ENCODE peak calls at places on chromosome 20, in five cellular contexts. U is HepG2, Q is suprapubic skin, E is adrenal gland, W is A549. B is an unnamed sample.

GRCh38 chr20:10217517-10218410 is 866 bp upstream of the SNAP25 start:
- DNase-seq in U (no peak), Q (no peak), E (peak; percentile 64), W (peak; percentile 94), B (no peak)

GRCh38 chr20:37330316-37330715 is 15.6 kb upstream of the SRC start:
- DNase-seq in U (no peak), Q (no peak), E (no peak), W (no peak), B (no peak)

GRCh38 chr20:5919634-5920544 is 30.4 kb downstream of the TRMT6 start:
- DNase-seq in U (no peak), Q (no peak), E (no peak), W (no peak), B (no peak)

GRCh38 chr20:8443464-8444072 is 311.5 kb downstream of the PLCB1 start:
- DNase-seq in U (no peak), Q (no peak), E (no peak), W (no peak), B (no peak)

GRCh38 chr20:4519530-4519929 is 202.2 kb upstream of the PRND start:
- DNase-seq in U (no peak), Q (no peak), E (no peak), W (peak; percentile 50), B (peak; percentile 49)

GRCh38 chr20:23880426-23880825 is 878 bp upstream of the CST5 start:
- DNase-seq in U (no peak), Q (no peak), E (no peak), W (no peak), B (no peak)

GRCh38 chr20:22006306-22006705 is 300.8 kb downstream of the PAX1 start:
- DNase-seq in U (no peak), Q (no peak), E (no peak), W (no peak), B (no peak)

GRCh38 chr20:49320460-49320859 is 42.6 kb upstream of the ZNFX1 start:
- DNase-seq in U (peak; percentile 47), Q (no peak), E (no peak), W (peak; percentile 78), B (no peak)

GRCh38 chr20:39850821-39851330 is 838.2 kb downstream of the MAFB start:
- DNase-seq in U (no peak), Q (no peak), E (no peak), W (no peak), B (no peak)

GRCh38 chr20:35539756-35540212 is 2.1 kb upstream of the ERGIC3 start:
- DNase-seq in U (peak; percentile 97), Q (no peak), E (no peak), W (peak; percentile 19), B (peak; percentile 73)

GRCh38 chr20:8661229-8662023 is 407.5 kb upstream of the PLCB4 start:
- DNase-seq in U (no peak), Q (no peak), E (no peak), W (no peak), B (no peak)

GRCh38 chr20:30812739-30813411 is 444.6 kb upstream of the DEFB115 start:
- DNase-seq in U (no peak), Q (no peak), E (no peak), W (no peak), B (no peak)

GRCh38 chr20:60572991-60573390 is 614.8 kb downstream of the CDH26 start:
- DNase-seq in U (no peak), Q (no peak), E (no peak), W (no peak), B (no peak)

GRCh38 chr20:37933797-37934633 is 31.1 kb downstream of the VSTM2L start:
- DNase-seq in U (no peak), Q (no peak), E (peak; percentile 27), W (no peak), B (no peak)

GRCh38 chr20:63082308-63082938 is 75.7 kb upstream of the BHLHE23 start:
- DNase-seq in U (peak; percentile 33), Q (peak; percentile 38), E (peak; percentile 55), W (no peak), B (peak; percentile 54)

GRCh38 chr20:63080411-63080810 is 73.6 kb upstream of the BHLHE23 start:
- DNase-seq in U (no peak), Q (peak; percentile 37), E (no peak), W (no peak), B (no peak)

GRCh38 chr20:63080811-63081210 is 74.0 kb upstream of the BHLHE23 start:
- DNase-seq in U (no peak), Q (no peak), E (no peak), W (no peak), B (no peak)

GRCh38 chr20:63081831-63082230 is 75.1 kb upstream of the BHLHE23 start:
- DNase-seq in U (no peak), Q (no peak), E (no peak), W (no peak), B (no peak)

GRCh38 chr20:63081351-63081750 is 74.6 kb upstream of the BHLHE23 start:
- DNase-seq in U (no peak), Q (no peak), E (no peak), W (no peak), B (no peak)
- TF ChIP-seq POLR2A in U (no peak), Q (no peak), E (no peak), W (no peak), B (no peak)

DNA sequence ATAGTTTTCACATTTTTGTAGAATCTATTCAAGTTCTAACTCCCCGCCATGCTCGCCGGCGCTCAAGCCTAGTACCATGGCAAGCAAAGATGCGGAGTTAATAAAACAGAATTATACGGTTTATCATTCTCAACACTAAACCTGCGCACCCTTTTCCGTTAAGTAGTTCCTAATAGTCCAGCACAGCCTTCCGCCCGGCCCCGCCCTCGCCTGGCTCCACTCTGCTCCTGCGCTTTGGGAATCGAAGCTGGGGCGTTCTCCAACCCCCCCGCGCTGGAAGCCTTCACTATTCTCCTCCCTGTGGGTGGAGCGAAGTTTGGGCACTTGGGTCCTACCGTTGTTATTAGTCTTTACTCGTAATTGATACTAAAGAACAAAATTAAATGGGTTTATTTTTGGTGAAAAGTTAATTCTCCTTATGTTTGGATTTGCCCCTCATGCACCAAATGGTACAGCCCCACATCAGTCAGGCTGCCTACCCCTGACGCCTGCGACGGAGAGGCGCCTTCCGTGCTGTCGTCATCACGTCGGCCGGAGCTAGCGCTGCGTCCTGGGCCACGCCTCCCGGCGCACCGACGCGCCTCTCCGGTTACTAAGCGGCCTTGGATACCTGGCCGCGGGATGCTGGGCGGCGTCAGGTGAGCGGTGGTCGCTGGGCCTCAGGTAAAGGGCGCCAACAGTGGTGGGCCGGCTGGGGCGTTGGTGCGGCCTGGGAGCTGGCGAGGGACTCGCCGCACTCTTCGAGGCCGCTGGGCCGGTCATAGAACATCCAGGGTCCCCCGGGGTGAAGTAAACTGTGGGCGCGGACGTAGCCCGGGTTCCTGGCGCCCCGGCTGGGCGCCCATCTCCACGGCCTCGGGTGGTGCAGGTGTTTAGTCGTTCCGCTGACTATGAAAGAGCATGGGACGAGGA is at the start of gene IFT52:
- DNase-seq in U (peak; percentile 93), Q (peak; percentile 96), E (peak; percentile 95), W (peak; percentile 93), B (peak; percentile 97)
- TF ChIP-seq POLR2A in U (peak; percentile 88), Q (no peak), E (no peak), W (peak; percentile 84), B (peak; percentile 53)

GRCh38 chr20:51084598-51084997 is 61.7 kb upstream of the KCNG1 start:
- DNase-seq in U (no peak), Q (no peak), E (no peak), W (no peak), B (no peak)

GRCh38 chr20:51085761-51086160 is 62.9 kb upstream of the KCNG1 start:
- DNase-seq in U (no peak), Q (no peak), E (no peak), W (peak; percentile 25), B (no peak)

GRCh38 chr20:51079488-51079887 is 56.6 kb upstream of the KCNG1 start:
- DNase-seq in U (no peak), Q (no peak), E (no peak), W (no peak), B (no peak)

GRCh38 chr20:51083447-51083846 is 60.5 kb upstream of the KCNG1 start:
- DNase-seq in U (no peak), Q (no peak), E (no peak), W (no peak), B (no peak)

DNA sequence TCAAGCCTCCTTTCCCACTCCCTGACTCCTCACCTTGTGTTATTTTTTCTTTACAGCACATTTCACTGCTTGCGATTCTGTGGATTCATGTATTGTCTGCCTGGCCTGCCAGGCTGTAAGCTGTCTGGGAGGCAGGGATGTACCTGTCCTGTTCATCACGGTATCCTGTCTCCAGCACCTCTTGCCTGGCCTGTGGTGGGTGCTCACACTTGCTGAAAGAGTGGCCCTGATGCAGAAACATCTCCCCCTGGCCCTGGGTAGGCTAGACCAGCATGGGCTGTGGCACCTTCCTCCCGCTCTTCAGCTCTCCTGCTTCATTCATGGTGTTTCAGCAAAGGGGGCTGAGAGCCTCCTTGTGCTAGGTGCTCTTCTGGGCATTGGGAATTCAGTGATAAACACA is 60.1 kb upstream of the KCNG1 start:
- DNase-seq in U (no peak), Q (no peak), E (no peak), W (no peak), B (no peak)
- TF ChIP-seq POLR2A in U (no peak), Q (no peak), E (no peak), W (no peak), B (no peak)

DNA sequence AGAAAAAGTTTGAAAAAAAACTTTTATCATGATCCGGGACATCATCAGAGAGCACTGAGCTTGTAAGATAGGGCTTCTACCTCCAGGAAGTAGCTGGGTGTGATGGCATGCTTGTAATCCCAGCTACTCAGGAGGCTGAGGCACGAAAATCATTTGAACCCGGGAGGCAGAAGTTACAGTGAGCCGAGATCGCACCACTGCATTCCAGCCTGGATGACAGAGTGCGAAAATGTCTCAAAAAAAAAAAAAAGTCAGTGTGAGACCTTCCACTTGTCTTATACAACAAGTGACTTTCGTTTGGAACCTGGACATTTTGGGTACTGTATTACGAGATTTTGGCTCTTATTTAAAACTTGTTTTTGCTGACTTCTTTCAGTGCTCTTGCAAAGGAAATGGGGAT is 5.9 kb upstream of the SLC13A3 start:
- DNase-seq in U (no peak), Q (no peak), E (no peak), W (no peak), B (no peak)
- TF ChIP-seq POLR2A in U (no peak), Q (no peak), E (no peak), W (no peak), B (no peak)

GRCh38 chr20:57568960-57569359 is 8.1 kb downstream of the PCK1 start:
- DNase-seq in U (no peak), Q (no peak), E (no peak), W (no peak), B (no peak)
- TF ChIP-seq POLR2A in U (no peak), Q (no peak), E (no peak), W (no peak), B (no peak)

GRCh38 chr20:53677447-53678314 is 84.0 kb upstream of the ZNF217 start:
- DNase-seq in U (peak; percentile 92), Q (no peak), E (peak; percentile 27), W (peak; percentile 66), B (peak; percentile 74)
- TF ChIP-seq POLR2A in U (peak; percentile 47), Q (no peak), E (no peak), W (no peak), B (no peak)

GRCh38 chr20:61927826-61928541 is 137.7 kb downstream of the TAF4 start:
- DNase-seq in U (no peak), Q (no peak), E (no peak), W (no peak), B (no peak)
- TF ChIP-seq POLR2A in U (no peak), Q (no peak), E (no peak), W (no peak), B (no peak)

B was measured in erythroblast.